ENCODE peak calls at places on chromosomes 2 and 18, in ten cellular contexts. W is transverse colon; P is GM23248; G is A673; R is SJSA1; S is sigmoid colon; V is CD8-positive, alpha-beta memory T cell; H is suprapubic skin; Q is right atrium auricular region; A is aorta. U is an unnamed sample.

GRCh38 chr2:211055438-211055837 is 499.0 kb downstream of the CPS1 start:
- DNase-seq in V (no peak), H (no peak), G (peak), W (no peak), A (no peak), S (no peak), Q (no peak), P (peak), R (no peak), U (no peak)

GRCh38 chr2:182496596-182496995 is 69.8 kb upstream of the PDE1A start:
- DNase-seq in Q (no peak), R (no peak), S (no peak), V (no peak), W (no peak), H (no peak), P (no peak), G (no peak), A (no peak), U (no peak)

GRCh38 chr2:24926602-24927252 is 6.7 kb upstream of the ADCY3 start:
- DNase-seq in S (peak), W (peak), H (peak), A (peak), R (no peak), G (no peak), V (no peak), P (peak), Q (peak), U (peak)

GRCh38 chr2:40579247-40579646 is 127.4 kb upstream of the SLC8A1 start:
- DNase-seq in S (no peak), G (no peak), V (no peak), Q (no peak), R (no peak), W (no peak), A (no peak), H (no peak), P (peak), U (no peak)

GRCh38 chr18:49100226-49100968 is 149.6 kb upstream of the SMAD7 start:
- DNase-seq in P (no peak), W (no peak), Q (no peak), S (no peak), A (no peak), V (no peak), G (no peak), H (no peak), R (peak), U (no peak)

GRCh38 chr2:85120363-85120762 is 12.8 kb upstream of the TCF7L1 start:
- DNase-seq in H (no peak), W (no peak), Q (no peak), S (no peak), P (no peak), V (no peak), A (no peak), G (no peak), R (no peak), U (no peak)

GRCh38 chr2:6909431-6910385 is 7.5 kb upstream of the RNF144A start:
- DNase-seq in R (no peak), W (no peak), A (no peak), Q (no peak), S (no peak), H (no peak), V (peak), P (no peak), G (no peak), U (no peak)

GRCh38 chr2:203534486-203535077 is 519 bp downstream of the RAPH1 start:
- DNase-seq in R (peak), Q (no peak), H (peak), A (no peak), S (peak), W (peak), G (peak), V (peak), P (peak), U (no peak)

GRCh38 chr2:97936199-97936598 is 59.5 kb downstream of the TMEM131 start:
- DNase-seq in S (no peak), W (peak), H (no peak), G (no peak), R (no peak), Q (no peak), V (no peak), A (no peak), P (no peak), U (no peak)

GRCh38 chr2:169585673-169586072 is 1.5 kb downstream of the PPIG start:
- DNase-seq in P (peak), Q (no peak), S (no peak), V (no peak), G (no peak), R (peak), A (no peak), H (no peak), W (no peak), U (no peak)

GRCh38 chr2:94997981-94998920 is 27.3 kb upstream of the MAL start:
- DNase-seq in P (no peak), H (peak), G (no peak), Q (no peak), S (peak), V (no peak), W (no peak), A (peak), R (no peak), U (peak)

GRCh38 chr18:46416706-46417638 is 240.0 kb downstream of the LOXHD1 start:
- DNase-seq in G (peak), S (no peak), W (no peak), P (peak), R (no peak), H (peak), A (peak), V (no peak), Q (no peak), U (no peak)

GRCh38 chr2:200905618-200906296 is 16.6 kb downstream of the NIF3L1 start:
- DNase-seq in A (peak), V (peak), S (no peak), H (no peak), R (peak), W (peak), P (peak), G (peak), Q (peak), U (peak)

GRCh38 chr2:6777626-6778025 is 88.1 kb downstream of the CMPK2 start:
- DNase-seq in W (no peak), H (no peak), P (no peak), G (no peak), Q (no peak), V (no peak), R (no peak), A (no peak), S (no peak), U (no peak)

GRCh38 chr18:27206411-27206810 is 21.3 kb upstream of the CHST9 start:
- DNase-seq in G (no peak), R (no peak), Q (no peak), H (no peak), P (no peak), A (no peak), V (no peak), S (no peak), W (no peak), U (no peak)

GRCh38 chr18:52615943-52616342 is 275.9 kb downstream of the DCC start:
- DNase-seq in Q (no peak), W (no peak), G (no peak), S (no peak), R (no peak), P (no peak), A (no peak), V (no peak), H (no peak), U (no peak)

GRCh38 chr2:47194410-47194809 is 39.3 kb upstream of the STPG4 start:
- DNase-seq in H (no peak), Q (no peak), A (no peak), W (no peak), G (peak), V (no peak), P (peak), S (no peak), R (no peak), U (no peak)

GRCh38 chr18:69786427-69786826 is 161.2 kb downstream of the CD226 start:
- DNase-seq in A (no peak), W (no peak), G (no peak), H (no peak), V (no peak), Q (no peak), R (no peak), S (no peak), P (no peak), U (no peak)

GRCh38 chr2:79622508-79622907 is 109.7 kb downstream of the CTNNA2 start:
- DNase-seq in R (peak), H (no peak), Q (no peak), S (no peak), W (no peak), V (no peak), P (peak), G (no peak), A (no peak), U (no peak)

GRCh38 chr2:214800180-214800579 is 9.3 kb downstream of the BARD1 start:
- DNase-seq in H (no peak), A (no peak), W (no peak), R (no peak), Q (no peak), G (no peak), P (no peak), V (no peak), S (no peak), U (no peak)

GRCh38 chr2:12819098-12819465 is 102.3 kb downstream of the TRIB2 start:
- DNase-seq in A (no peak), Q (peak), G (peak), W (peak), R (peak), H (peak), V (no peak), P (peak), S (peak), U (no peak)

GRCh38 chr2:201058914-201059313 is 12.6 kb downstream of the HYCC2 start:
- DNase-seq in P (no peak), H (no peak), V (no peak), W (peak), G (no peak), Q (no peak), S (no peak), R (no peak), A (no peak), U (no peak)

GRCh38 chr2:156704132-156704531 is 268.0 kb downstream of the GPD2 start:
- DNase-seq in Q (no peak), P (no peak), W (no peak), V (no peak), H (no peak), R (no peak), A (no peak), S (no peak), G (no peak), U (no peak)

GRCh38 chr18:13500227-13500865 is 226.0 kb downstream of the FAM210A start:
- DNase-seq in P (peak), R (no peak), Q (peak), A (no peak), W (no peak), G (peak), V (no peak), S (no peak), H (no peak), U (no peak)

GRCh38 chr2:110674620-110675555 is 3.0 kb downstream of the BUB1 start:
- DNase-seq in V (peak), W (peak), G (no peak), H (no peak), A (no peak), Q (no peak), P (peak), S (no peak), R (peak), U (peak)

DNA sequence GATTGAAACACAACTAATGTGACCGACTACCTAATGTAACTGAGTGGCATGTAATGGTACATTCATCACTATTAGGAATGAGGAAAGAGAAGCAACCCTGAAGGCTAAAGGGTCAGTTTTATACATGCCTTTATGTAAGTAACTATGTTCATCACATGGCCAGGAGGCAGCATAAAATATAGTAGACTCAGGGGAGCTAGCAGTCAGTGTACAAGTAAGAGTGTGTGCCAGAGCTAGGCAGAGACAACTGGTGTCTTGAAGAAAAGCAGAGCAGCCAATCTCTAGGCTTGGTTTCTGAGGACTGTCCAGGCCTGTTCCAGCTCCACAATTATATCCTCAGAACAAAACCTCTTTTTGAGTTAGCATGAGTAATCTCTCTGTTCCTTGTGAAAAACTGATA is 18.1 kb downstream of the SMAD2 start:
- DNase-seq in W (no peak), Q (no peak), R (no peak), V (no peak), S (peak), A (no peak), H (no peak), P (no peak), G (no peak), U (no peak)
- H3K27ac ChIP-seq in W (peak), Q (peak), R (no peak), V (no peak), S (peak), A (no peak), H (no peak), P (no peak), G (no peak), U (no peak)

GRCh38 chr2:219269362-219270054 is 9.7 kb upstream of the DNAJB2 start:
- DNase-seq in Q (no peak), R (no peak), G (no peak), S (no peak), V (no peak), A (peak), H (no peak), P (no peak), W (peak), U (peak)
- H3K4me3 ChIP-seq in Q (no peak), R (no peak), G (no peak), S (no peak), V (no peak), A (no peak), H (no peak), P (no peak), W (no peak), U (no peak)

DNA sequence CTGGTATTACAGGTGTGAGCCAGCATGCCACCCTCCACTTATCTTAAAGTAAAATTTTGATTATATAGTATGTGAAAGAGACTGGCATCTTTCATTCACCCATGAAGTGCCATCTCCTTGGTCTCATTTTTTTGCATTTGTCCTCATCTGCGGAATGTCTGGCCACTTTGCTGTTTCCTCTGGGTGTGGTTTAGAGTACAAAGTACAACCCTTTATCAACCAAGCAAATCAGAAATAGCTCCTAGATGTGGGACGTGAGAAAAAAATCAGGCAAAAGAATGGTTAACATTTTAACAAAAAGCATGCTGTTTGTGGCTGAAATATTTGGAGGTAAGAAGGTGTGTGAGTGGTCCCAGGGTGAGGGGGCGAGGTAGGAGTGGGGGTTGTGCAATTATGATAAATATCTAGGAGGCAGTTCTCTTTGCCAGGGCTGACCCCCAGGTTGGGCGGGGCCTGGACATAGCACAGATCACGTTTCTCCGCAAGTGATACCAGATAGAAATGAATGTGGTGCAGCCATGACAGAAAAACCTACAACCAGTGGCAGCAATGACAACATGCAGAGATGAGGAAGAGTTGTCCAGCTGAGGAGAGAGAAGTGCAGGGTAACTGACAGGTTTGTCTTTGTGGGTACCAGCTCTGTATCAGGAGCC is 115.8 kb upstream of the SERTAD2 start:
- DNase-seq in W (peak), Q (no peak), G (no peak), P (no peak), S (no peak), R (no peak), V (no peak), H (no peak), A (no peak), U (no peak)
- H3K27ac ChIP-seq in W (peak), Q (no peak), G (no peak), P (peak), S (peak), R (no peak), V (no peak), H (no peak), A (no peak), U (no peak)

GRCh38 chr2:232928564-232929302 is 58.7 kb downstream of the SNORC start:
- DNase-seq in Q (no peak), R (no peak), H (no peak), P (no peak), A (no peak), S (no peak), G (no peak), V (no peak), W (no peak), U (no peak)
- H3K4me3 ChIP-seq in Q (peak), R (peak), H (peak), P (no peak), A (no peak), S (peak), G (peak), V (no peak), W (no peak), U (peak)

GRCh38 chr2:18976112-18976961 is 382.1 kb downstream of the OSR1 start:
- DNase-seq in P (peak), W (peak), R (peak), H (no peak), A (no peak), Q (no peak), G (peak), S (peak), V (no peak), U (no peak)
- H3K27ac ChIP-seq in P (peak), W (peak), R (peak), H (peak), A (peak), Q (peak), G (no peak), S (peak), V (no peak), U (peak)

GRCh38 chr18:35043207-35043606 is 2.0 kb downstream of the MAPRE2 start:
- DNase-seq in W (no peak), R (no peak), G (no peak), P (no peak), H (no peak), V (no peak), A (no peak), S (no peak), Q (no peak), U (no peak)

GRCh38 chr18:35040988-35041751 is at the start of gene MAPRE2:
- DNase-seq in H (peak), W (peak), A (peak), S (peak), P (peak), R (peak), G (peak), V (peak), Q (peak), U (peak)

GRCh38 chr18:35041752-35042379 is 653 bp downstream of the MAPRE2 start:
- DNase-seq in H (no peak), Q (no peak), R (peak), W (no peak), G (no peak), A (no peak), P (peak), V (peak), S (no peak), U (no peak)

GRCh38 chr18:35040638-35040987 is 600 bp upstream of the MAPRE2 start:
- DNase-seq in H (no peak), V (no peak), R (no peak), A (no peak), W (no peak), Q (no peak), S (no peak), G (no peak), P (no peak), U (no peak)

DNA sequence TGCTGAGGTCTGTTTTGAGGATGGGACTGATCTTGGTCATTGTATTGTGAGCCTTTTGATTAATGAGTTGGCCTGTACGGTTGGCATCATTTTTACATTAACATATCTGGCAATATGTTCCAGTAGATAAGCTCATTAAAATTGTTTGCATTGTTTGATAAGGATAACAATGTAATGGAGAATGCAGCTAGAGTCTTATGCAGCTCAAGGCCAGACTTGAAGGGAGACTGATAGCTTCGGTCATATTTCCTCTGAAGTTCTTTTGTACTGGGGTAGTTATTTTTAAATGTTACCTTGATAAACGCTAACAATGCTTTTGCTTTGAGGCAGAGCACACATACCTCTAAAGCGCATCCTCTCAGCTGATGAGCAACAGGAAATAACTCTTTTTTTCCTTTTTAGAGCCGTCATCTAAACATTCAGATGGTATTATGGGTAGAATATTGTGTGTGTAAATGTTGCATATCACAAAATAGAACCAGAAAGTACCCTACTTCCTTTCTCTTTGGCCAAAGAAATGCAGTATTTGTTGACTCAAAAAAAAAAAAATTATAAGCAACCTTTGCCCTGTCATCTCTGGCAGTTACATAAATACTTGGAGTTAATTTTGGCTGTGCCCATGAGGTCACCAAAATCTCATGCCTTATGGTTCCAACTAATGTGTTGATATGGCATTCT is 1.3 kb downstream of the MAPRE2 start:
- DNase-seq in G (no peak), V (peak), P (peak), H (no peak), Q (no peak), A (no peak), W (no peak), R (no peak), S (no peak), U (no peak)
- H3K4me3 ChIP-seq in G (peak), V (peak), P (peak), H (peak), Q (peak), A (peak), W (peak), R (peak), S (peak), U (peak)

GRCh38 chr18:9991021-9992000 is 77.5 kb downstream of the VAPA start:
- DNase-seq in G (no peak), P (no peak), S (no peak), A (no peak), Q (no peak), V (no peak), W (no peak), R (no peak), H (no peak), U (no peak)

GRCh38 chr18:9994701-9995100 is 80.9 kb downstream of the VAPA start:
- DNase-seq in G (no peak), W (no peak), S (no peak), H (no peak), Q (no peak), A (no peak), R (no peak), P (no peak), V (no peak), U (no peak)

GRCh38 chr18:9993846-9994660 is 80.2 kb downstream of the VAPA start:
- DNase-seq in P (no peak), W (no peak), R (no peak), A (no peak), H (no peak), S (no peak), Q (no peak), G (no peak), V (no peak), U (no peak)

GRCh38 chr18:9992988-9993845 is 79.4 kb downstream of the VAPA start:
- DNase-seq in Q (no peak), A (no peak), H (no peak), G (no peak), R (no peak), P (no peak), W (no peak), V (no peak), S (no peak), U (no peak)

DNA sequence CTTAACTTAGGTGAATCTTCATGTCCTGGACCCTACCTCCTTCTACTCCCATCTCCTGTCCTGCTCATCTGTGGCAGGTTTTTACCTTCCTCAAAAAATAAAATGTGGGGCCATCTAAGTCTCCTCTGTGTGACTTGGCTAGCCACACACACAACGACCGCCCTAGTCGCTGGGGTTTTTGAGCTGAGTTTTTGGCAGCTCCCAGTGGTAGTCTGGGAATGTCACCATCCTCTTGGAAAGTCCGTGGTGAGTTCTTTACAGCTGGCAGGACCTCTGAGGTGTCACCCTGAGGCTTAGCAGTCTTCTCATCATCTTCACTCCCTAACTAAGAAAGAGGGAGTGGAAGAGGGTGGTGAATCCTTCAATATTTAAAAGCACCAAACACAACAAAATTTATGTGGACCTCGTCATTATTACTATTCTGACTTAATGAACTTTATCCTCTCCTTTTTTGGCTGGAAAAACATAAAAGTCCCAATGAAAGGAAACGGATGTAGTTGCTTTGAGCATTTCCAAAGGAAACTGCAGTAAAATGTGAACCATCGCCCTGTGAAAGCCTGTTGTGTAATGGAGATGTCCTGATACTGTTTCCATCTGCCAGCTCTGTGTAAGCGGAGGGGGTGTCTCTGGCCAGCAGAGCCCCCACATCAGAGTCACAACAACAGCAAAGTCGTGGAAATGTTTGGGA is 78.6 kb downstream of the VAPA start:
- DNase-seq in V (no peak), W (no peak), S (no peak), Q (no peak), R (no peak), H (no peak), P (no peak), G (no peak), A (no peak), U (no peak)
- H3K27ac ChIP-seq in V (no peak), W (peak), S (peak), Q (no peak), R (no peak), H (peak), P (no peak), G (no peak), A (no peak), U (peak)